ENCODE peak calls at places on chromosome 15, in five cellular contexts. L is foreskin fibroblast, S is choroid plexus epithelial cell, C is brain microvascular endothelial cell, R is breast epithelium. M is an unnamed sample.

GRCh38 chr15:39837454-39837853 is 54.8 kb upstream of the FSIP1 start:
- DNase-seq in R (no peak), S (no peak), L (no peak), C (no peak), M (no peak)

GRCh38 chr15:92981333-92981732 is 81.2 kb downstream of the CHD2 start:
- DNase-seq in S (no peak), L (no peak), C (no peak), R (no peak), M (no peak)

GRCh38 chr15:88301311-88301710 is 44.8 kb upstream of the NTRK3 start:
- DNase-seq in S (no peak), C (no peak), L (no peak), R (no peak), M (no peak)

GRCh38 chr15:27835233-27835939 is 263.7 kb downstream of the OCA2 start:
- DNase-seq in R (no peak), S (no peak), C (no peak), L (no peak), M (no peak)

GRCh38 chr15:99092554-99093172 is 12.2 kb upstream of the SYNM start:
- DNase-seq in R (no peak), S (no peak), C (no peak), L (no peak), M (no peak)

GRCh38 chr15:71601038-71601869 is 209.1 kb upstream of the NR2E3 start:
- DNase-seq in R (no peak), S (no peak), C (no peak), L (peak; percentile 31), M (no peak)

GRCh38 chr15:58062175-58062574 is 3.3 kb downstream of the ALDH1A2 start:
- DNase-seq in R (no peak), L (no peak), C (no peak), S (no peak), M (no peak)

GRCh38 chr15:98906712-98907083 is 100.9 kb downstream of the PGPEP1L start:
- DNase-seq in L (no peak), C (peak; percentile 53), S (peak; percentile 68), R (no peak), M (no peak)

GRCh38 chr15:57772223-57772957 is 65.9 kb downstream of the POLR2M start:
- DNase-seq in C (peak; percentile 21), L (peak; percentile 67), S (peak; percentile 12), R (no peak), M (no peak)

GRCh38 chr15:93072011-93072410 is 17.0 kb downstream of the RGMA start:
- DNase-seq in L (peak; percentile 81), R (no peak), S (peak; percentile 78), C (peak; percentile 19), M (no peak)

GRCh38 chr15:68348064-68348463 is 70.5 kb downstream of the FEM1B start:
- DNase-seq in S (no peak), R (no peak), C (no peak), L (peak; percentile 69), M (no peak)

GRCh38 chr15:63672369-63672768 is 75.2 kb downstream of the FBXL22 start:
- DNase-seq in C (no peak), S (no peak), L (no peak), R (no peak), M (no peak)

GRCh38 chr15:22968356-22968755 is 11.8 kb downstream of the CYFIP1 start:
- DNase-seq in R (no peak), S (peak; percentile 96), C (peak; percentile 93), L (peak; percentile 88), M (no peak)

GRCh38 chr15:64766041-64766440 is 9.3 kb downstream of the RBPMS2 start:
- DNase-seq in R (no peak), S (no peak), C (no peak), L (no peak), M (no peak)

GRCh38 chr15:67479781-67480180 is 41.1 kb upstream of the C15orf61 start:
- DNase-seq in C (no peak), R (no peak), L (peak; percentile 73), S (peak; percentile 11), M (no peak)

GRCh38 chr15:39431371-39431770 is 149.5 kb upstream of the THBS1 start:
- DNase-seq in R (no peak), S (peak; percentile 62), L (peak; percentile 5), C (no peak), M (no peak)

GRCh38 chr15:53384417-53384816 is 375.0 kb downstream of the WDR72 start:
- DNase-seq in L (no peak), R (no peak), S (no peak), C (no peak), M (no peak)

GRCh38 chr15:29805043-29805707 is 17.1 kb downstream of the TJP1 start:
- DNase-seq in L (peak; percentile 91), C (peak; percentile 63), R (no peak), S (peak; percentile 85), M (no peak)

GRCh38 chr15:39584662-39585393 is 3.9 kb downstream of the THBS1 start:
- DNase-seq in L (no peak), C (no peak), S (no peak), R (no peak), M (no peak)

GRCh38 chr15:54917312-54917711 is 279.4 kb downstream of the RSL24D1 start:
- DNase-seq in S (no peak), R (no peak), L (no peak), C (no peak), M (no peak)

DNA sequence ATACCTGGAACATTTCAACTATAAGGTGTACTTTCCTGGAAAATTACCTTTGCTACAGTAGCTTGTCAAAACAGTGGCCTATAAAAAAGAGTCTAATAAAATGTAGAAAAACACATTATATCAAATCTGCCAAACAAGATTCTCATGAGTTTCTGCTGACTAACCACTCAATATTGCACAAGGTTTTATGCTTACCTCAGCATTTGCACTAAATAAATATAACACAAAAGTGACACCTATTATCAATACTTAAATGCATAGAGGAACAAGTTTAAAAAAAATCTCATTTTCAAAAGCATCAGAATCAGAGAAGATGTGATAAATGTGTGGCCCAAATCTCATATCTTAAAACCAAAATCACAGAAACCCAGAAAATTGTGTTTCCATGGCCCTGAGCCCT is 281.4 kb downstream of the RSL24D1 start:
- DNase-seq in S (no peak), R (no peak), C (no peak), L (no peak), M (no peak)
- TF ChIP-seq CTCF in S (no peak), R (no peak), C (no peak), L (no peak), M (no peak)

GRCh38 chr15:79897701-79898113 is 893 bp upstream of the MTHFS start:
- DNase-seq in R (no peak), L (no peak), C (no peak), S (no peak), M (no peak)
- TF ChIP-seq CTCF in R (no peak), L (no peak), C (no peak), S (no peak), M (no peak)

DNA sequence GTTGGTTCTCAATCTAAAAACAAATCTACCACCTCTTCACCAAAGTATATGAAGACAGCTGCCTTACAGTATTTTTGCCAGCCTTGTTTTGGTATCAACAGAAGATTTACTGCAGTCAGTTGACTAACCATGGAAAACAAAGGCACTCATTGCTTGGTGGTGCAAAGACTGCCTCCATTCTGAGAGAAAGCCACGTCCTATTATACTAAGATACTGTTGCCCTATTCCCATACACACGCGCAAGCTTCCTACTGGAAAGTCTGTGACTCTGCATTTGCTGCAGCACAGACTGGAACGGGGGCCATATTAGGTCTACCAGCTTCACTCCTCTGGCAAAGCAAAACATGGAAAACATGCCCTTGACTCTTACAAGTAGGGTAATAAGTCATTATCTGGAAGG is 18.0 kb downstream of the MTMR10 start:
- DNase-seq in C (no peak), L (no peak), R (no peak), S (no peak), M (no peak)
- TF ChIP-seq CTCF in C (no peak), L (no peak), R (no peak), S (no peak), M (no peak)

DNA sequence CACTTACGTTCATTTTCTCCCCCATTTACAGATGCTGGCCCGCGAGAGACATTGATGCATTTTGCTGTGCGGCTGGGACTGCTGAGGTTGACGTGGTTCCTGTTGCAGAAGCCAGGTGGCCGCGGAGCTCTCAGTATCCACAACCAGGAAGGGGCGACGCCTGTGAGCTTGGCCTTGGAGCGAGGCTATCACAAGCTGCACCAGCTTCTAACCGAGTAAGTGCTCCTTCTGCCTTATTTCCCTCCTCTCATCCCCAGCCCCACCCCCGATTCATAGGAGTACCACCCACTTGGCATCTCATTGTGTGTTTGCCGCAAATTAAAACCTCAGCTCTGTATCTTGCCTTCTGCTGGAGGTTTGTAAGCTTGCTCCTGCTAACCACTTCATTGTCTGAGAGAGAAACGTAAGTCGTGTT is 163.3 kb downstream of the AKAP13 start:
- DNase-seq in R (peak; percentile 84), C (no peak), L (no peak), S (no peak), M (peak; percentile 77)
- TF ChIP-seq CTCF in R (peak; percentile 45), C (no peak), L (no peak), S (peak; percentile 10), M (peak; percentile 20)

GRCh38 chr15:73015493-73015892 is 36.8 kb upstream of the NEO1 start:
- DNase-seq in L (no peak), C (no peak), S (no peak), R (no peak), M (no peak)
- TF ChIP-seq CTCF in L (no peak), C (no peak), S (no peak), R (no peak), M (no peak)

GRCh38 chr15:49464513-49464912 is 41.5 kb downstream of the FGF7 start:
- DNase-seq in S (no peak), C (no peak), R (no peak), L (peak; percentile 65), M (no peak)
- TF ChIP-seq CTCF in S (no peak), C (no peak), R (no peak), L (no peak), M (no peak)

GRCh38 chr15:51982013-51982769 is 10.6 kb upstream of the LEO1 start:
- DNase-seq in L (peak; percentile 87), R (no peak), S (peak; percentile 91), C (peak; percentile 53), M (no peak)
- TF ChIP-seq CTCF in L (peak; percentile 38), R (peak; percentile 46), S (peak; percentile 65), C (peak; percentile 44), M (no peak)